ENCODE peak calls at places on chromosomes 1 and 21, in nine cellular contexts. One of them, this sample, is unnamed.

GRCh38 chr1:211697356-211697755 is 21.9 kb upstream of the NEK2 start:
- DNase-seq in CD4-positive, alpha-beta T cell: no peak
- DNase-seq in breast epithelium: no peak
- DNase-seq in brain microvascular endothelial cell: no peak
- DNase-seq in heart right ventricle: no peak
- DNase-seq in tibial nerve: no peak
- DNase-seq in AG09309: no peak
- DNase-seq in fibroblast of lung: no peak
- DNase-seq in chondrocyte: no peak
- DNase-seq in this sample: peak

GRCh38 chr1:4028139-4028501 is 128.0 kb upstream of the C1orf174 start:
- DNase-seq in CD4-positive, alpha-beta T cell: no peak
- DNase-seq in breast epithelium: no peak
- DNase-seq in brain microvascular endothelial cell: no peak
- DNase-seq in heart right ventricle: no peak
- DNase-seq in tibial nerve: no peak
- DNase-seq in AG09309: no peak
- DNase-seq in fibroblast of lung: no peak
- DNase-seq in chondrocyte: no peak
- DNase-seq in this sample: no peak

GRCh38 chr1:15838721-15839120 is 8.8 kb upstream of the SPEN start:
- DNase-seq in CD4-positive, alpha-beta T cell: no peak
- DNase-seq in breast epithelium: no peak
- DNase-seq in brain microvascular endothelial cell: no peak
- DNase-seq in heart right ventricle: no peak
- DNase-seq in tibial nerve: no peak
- DNase-seq in AG09309: no peak
- DNase-seq in fibroblast of lung: no peak
- DNase-seq in chondrocyte: no peak
- DNase-seq in this sample: no peak

GRCh38 chr1:152440635-152441471 is 26.8 kb upstream of the CRNN start:
- DNase-seq in CD4-positive, alpha-beta T cell: peak
- DNase-seq in breast epithelium: peak
- DNase-seq in brain microvascular endothelial cell: peak
- DNase-seq in heart right ventricle: peak
- DNase-seq in tibial nerve: peak
- DNase-seq in AG09309: no peak
- DNase-seq in fibroblast of lung: peak
- DNase-seq in chondrocyte: no peak
- DNase-seq in this sample: peak

GRCh38 chr21:33767236-33767635 is 124.9 kb downstream of the ITSN1 start:
- DNase-seq in CD4-positive, alpha-beta T cell: no peak
- DNase-seq in breast epithelium: no peak
- DNase-seq in brain microvascular endothelial cell: no peak
- DNase-seq in heart right ventricle: no peak
- DNase-seq in tibial nerve: no peak
- DNase-seq in AG09309: peak
- DNase-seq in fibroblast of lung: no peak
- DNase-seq in chondrocyte: no peak
- DNase-seq in this sample: no peak

GRCh38 chr1:21574464-21575151 is 65.4 kb downstream of the ALPL start:
- DNase-seq in CD4-positive, alpha-beta T cell: no peak
- DNase-seq in breast epithelium: peak
- DNase-seq in brain microvascular endothelial cell: peak
- DNase-seq in heart right ventricle: peak
- DNase-seq in tibial nerve: no peak
- DNase-seq in AG09309: no peak
- DNase-seq in fibroblast of lung: no peak
- DNase-seq in chondrocyte: peak
- DNase-seq in this sample: no peak

GRCh38 chr1:15341634-15342375 is 67.9 kb upstream of the EFHD2 start:
- DNase-seq in CD4-positive, alpha-beta T cell: no peak
- DNase-seq in breast epithelium: no peak
- DNase-seq in brain microvascular endothelial cell: peak
- DNase-seq in heart right ventricle: no peak
- DNase-seq in tibial nerve: no peak
- DNase-seq in AG09309: peak
- DNase-seq in fibroblast of lung: peak
- DNase-seq in chondrocyte: peak
- DNase-seq in this sample: no peak

GRCh38 chr1:67339623-67340343 is 32.1 kb downstream of the IL12RB2 start:
- DNase-seq in CD4-positive, alpha-beta T cell: no peak
- DNase-seq in breast epithelium: no peak
- DNase-seq in brain microvascular endothelial cell: peak
- DNase-seq in heart right ventricle: no peak
- DNase-seq in tibial nerve: no peak
- DNase-seq in AG09309: peak
- DNase-seq in fibroblast of lung: peak
- DNase-seq in chondrocyte: no peak
- DNase-seq in this sample: peak

GRCh38 chr1:172117800-172118199 is 276.5 kb downstream of the DNM3 start:
- DNase-seq in CD4-positive, alpha-beta T cell: peak
- DNase-seq in breast epithelium: no peak
- DNase-seq in brain microvascular endothelial cell: no peak
- DNase-seq in heart right ventricle: no peak
- DNase-seq in tibial nerve: no peak
- DNase-seq in AG09309: no peak
- DNase-seq in fibroblast of lung: no peak
- DNase-seq in chondrocyte: no peak
- DNase-seq in this sample: peak

GRCh38 chr21:15682182-15682895 is 47.4 kb upstream of the USP25 start:
- DNase-seq in CD4-positive, alpha-beta T cell: no peak
- DNase-seq in breast epithelium: no peak
- DNase-seq in brain microvascular endothelial cell: peak
- DNase-seq in heart right ventricle: no peak
- DNase-seq in tibial nerve: no peak
- DNase-seq in AG09309: peak
- DNase-seq in fibroblast of lung: peak
- DNase-seq in chondrocyte: no peak
- DNase-seq in this sample: peak

GRCh38 chr1:115469703-115470476 is 131.8 kb upstream of the NGF start:
- DNase-seq in CD4-positive, alpha-beta T cell: no peak
- DNase-seq in breast epithelium: no peak
- DNase-seq in brain microvascular endothelial cell: peak
- DNase-seq in heart right ventricle: peak
- DNase-seq in tibial nerve: peak
- DNase-seq in AG09309: no peak
- DNase-seq in fibroblast of lung: peak
- DNase-seq in chondrocyte: no peak
- DNase-seq in this sample: peak

DNA sequence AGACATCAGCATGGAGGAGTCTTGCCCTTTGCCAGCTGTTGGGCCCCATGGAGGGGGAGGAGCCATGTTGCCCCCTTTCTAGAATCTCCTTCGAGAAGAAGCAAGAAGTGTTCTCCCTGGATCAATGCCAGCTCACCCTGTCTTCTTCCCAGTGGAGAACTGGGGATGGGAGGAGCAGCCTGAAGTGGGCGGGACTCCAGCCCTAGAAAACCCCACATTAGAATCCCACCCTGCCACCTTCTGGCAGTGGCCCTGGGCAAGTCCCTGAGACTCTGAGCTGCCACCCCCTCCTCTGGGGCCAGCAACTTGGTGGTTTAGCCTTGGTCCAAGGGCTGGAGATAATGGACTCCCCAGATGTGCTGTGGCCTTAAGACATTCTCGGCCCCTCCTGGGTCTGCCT is 51.7 kb downstream of the PAX7 start:
- DNase-seq in CD4-positive, alpha-beta T cell: no peak
- DNase-seq in breast epithelium: no peak
- DNase-seq in brain microvascular endothelial cell: no peak
- DNase-seq in heart right ventricle: no peak
- DNase-seq in tibial nerve: no peak
- DNase-seq in AG09309: no peak
- DNase-seq in fibroblast of lung: no peak
- DNase-seq in chondrocyte: no peak
- DNase-seq in this sample: no peak
- TF ChIP-seq CTCF in CD4-positive, alpha-beta T cell: no peak
- TF ChIP-seq CTCF in breast epithelium: no peak
- TF ChIP-seq CTCF in brain microvascular endothelial cell: no peak
- TF ChIP-seq CTCF in heart right ventricle: no peak
- TF ChIP-seq CTCF in tibial nerve: no peak
- TF ChIP-seq CTCF in AG09309: no peak
- TF ChIP-seq CTCF in fibroblast of lung: no peak
- TF ChIP-seq CTCF in chondrocyte: no peak
- TF ChIP-seq CTCF in this sample: no peak

GRCh38 chr1:36814774-36815173 is 219.5 kb downstream of the GRIK3 start:
- DNase-seq in CD4-positive, alpha-beta T cell: no peak
- DNase-seq in breast epithelium: no peak
- DNase-seq in brain microvascular endothelial cell: no peak
- DNase-seq in heart right ventricle: no peak
- DNase-seq in tibial nerve: no peak
- DNase-seq in AG09309: no peak
- DNase-seq in fibroblast of lung: no peak
- DNase-seq in chondrocyte: peak
- DNase-seq in this sample: no peak

GRCh38 chr1:36822648-36823047 is 211.7 kb downstream of the GRIK3 start:
- DNase-seq in CD4-positive, alpha-beta T cell: no peak
- DNase-seq in breast epithelium: no peak
- DNase-seq in brain microvascular endothelial cell: no peak
- DNase-seq in heart right ventricle: no peak
- DNase-seq in tibial nerve: no peak
- DNase-seq in AG09309: no peak
- DNase-seq in fibroblast of lung: no peak
- DNase-seq in chondrocyte: peak
- DNase-seq in this sample: no peak

GRCh38 chr1:36816348-36816747 is 218.0 kb downstream of the GRIK3 start:
- DNase-seq in CD4-positive, alpha-beta T cell: no peak
- DNase-seq in breast epithelium: no peak
- DNase-seq in brain microvascular endothelial cell: no peak
- DNase-seq in heart right ventricle: no peak
- DNase-seq in tibial nerve: no peak
- DNase-seq in AG09309: no peak
- DNase-seq in fibroblast of lung: no peak
- DNase-seq in chondrocyte: peak
- DNase-seq in this sample: no peak

GRCh38 chr1:36821386-36821785 is 212.9 kb downstream of the GRIK3 start:
- DNase-seq in CD4-positive, alpha-beta T cell: no peak
- DNase-seq in breast epithelium: no peak
- DNase-seq in brain microvascular endothelial cell: no peak
- DNase-seq in heart right ventricle: no peak
- DNase-seq in tibial nerve: no peak
- DNase-seq in AG09309: no peak
- DNase-seq in fibroblast of lung: no peak
- DNase-seq in chondrocyte: peak
- DNase-seq in this sample: no peak

DNA sequence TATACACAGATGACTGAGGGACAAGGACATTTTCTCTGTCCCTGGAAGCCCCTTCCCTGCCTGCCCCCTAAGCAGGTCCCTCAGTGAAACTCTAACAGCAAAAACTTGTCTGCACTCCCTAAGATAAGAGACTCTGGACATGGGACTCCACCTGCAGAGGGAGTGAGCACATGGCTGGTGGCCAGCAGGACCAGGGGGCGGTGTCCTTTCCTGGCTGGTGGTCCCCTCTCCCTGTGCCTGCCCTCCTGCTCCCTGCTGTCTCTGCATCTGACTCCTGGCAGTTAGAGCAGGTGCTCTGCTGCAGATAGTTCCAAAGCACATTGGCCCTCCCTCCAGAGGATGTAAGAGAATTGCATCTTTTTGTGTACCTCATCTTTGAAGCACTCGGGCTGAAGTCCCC is 215.5 kb downstream of the GRIK3 start:
- DNase-seq in CD4-positive, alpha-beta T cell: no peak
- DNase-seq in breast epithelium: no peak
- DNase-seq in brain microvascular endothelial cell: no peak
- DNase-seq in heart right ventricle: no peak
- DNase-seq in tibial nerve: no peak
- DNase-seq in AG09309: no peak
- DNase-seq in fibroblast of lung: no peak
- DNase-seq in chondrocyte: no peak
- DNase-seq in this sample: no peak
- TF ChIP-seq CTCF in CD4-positive, alpha-beta T cell: no peak
- TF ChIP-seq CTCF in breast epithelium: no peak
- TF ChIP-seq CTCF in brain microvascular endothelial cell: no peak
- TF ChIP-seq CTCF in heart right ventricle: no peak
- TF ChIP-seq CTCF in tibial nerve: no peak
- TF ChIP-seq CTCF in AG09309: no peak
- TF ChIP-seq CTCF in fibroblast of lung: no peak
- TF ChIP-seq CTCF in chondrocyte: no peak
- TF ChIP-seq CTCF in this sample: no peak

GRCh38 chr1:42915456-42915855 is 43.2 kb downstream of the SLC2A1 start:
- DNase-seq in CD4-positive, alpha-beta T cell: no peak
- DNase-seq in breast epithelium: no peak
- DNase-seq in brain microvascular endothelial cell: no peak
- DNase-seq in heart right ventricle: no peak
- DNase-seq in tibial nerve: no peak
- DNase-seq in AG09309: no peak
- DNase-seq in fibroblast of lung: no peak
- DNase-seq in chondrocyte: no peak
- DNase-seq in this sample: no peak
- TF ChIP-seq CTCF in CD4-positive, alpha-beta T cell: no peak
- TF ChIP-seq CTCF in breast epithelium: no peak
- TF ChIP-seq CTCF in brain microvascular endothelial cell: no peak
- TF ChIP-seq CTCF in heart right ventricle: no peak
- TF ChIP-seq CTCF in tibial nerve: no peak
- TF ChIP-seq CTCF in AG09309: no peak
- TF ChIP-seq CTCF in fibroblast of lung: no peak
- TF ChIP-seq CTCF in chondrocyte: no peak
- TF ChIP-seq CTCF in this sample: no peak

DNA sequence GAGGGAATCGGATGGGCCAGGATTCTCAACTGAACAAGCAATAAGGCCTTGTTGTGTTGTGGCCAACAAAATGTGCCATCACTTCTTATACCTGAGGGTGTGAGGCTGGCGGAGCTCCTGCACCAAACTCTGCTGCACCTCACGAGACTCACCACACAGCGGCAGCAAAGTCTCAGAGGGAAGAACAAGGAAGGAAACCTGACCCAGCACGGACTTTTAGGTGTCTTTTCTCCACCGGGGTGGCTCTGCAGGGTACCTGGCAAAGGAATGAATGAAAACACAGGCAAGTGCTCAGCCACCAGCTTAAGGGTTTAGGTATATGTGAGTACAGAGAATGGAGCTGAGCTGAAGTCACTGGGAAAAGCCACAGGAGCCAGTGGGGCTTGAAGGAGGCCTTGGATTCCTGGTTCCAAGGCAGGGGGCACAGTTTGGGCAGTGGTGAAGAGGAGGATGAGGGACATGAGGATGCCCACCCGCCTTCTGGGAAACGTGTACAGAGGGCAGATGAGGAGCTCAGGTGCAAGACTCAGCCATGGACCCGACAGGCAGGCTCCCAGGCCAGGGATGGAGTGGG is 31.1 kb upstream of the HSD3B1 start:
- DNase-seq in CD4-positive, alpha-beta T cell: no peak
- DNase-seq in breast epithelium: peak
- DNase-seq in brain microvascular endothelial cell: peak
- DNase-seq in heart right ventricle: no peak
- DNase-seq in tibial nerve: peak
- DNase-seq in AG09309: no peak
- DNase-seq in fibroblast of lung: peak
- DNase-seq in chondrocyte: no peak
- DNase-seq in this sample: peak
- TF ChIP-seq CTCF in CD4-positive, alpha-beta T cell: no peak
- TF ChIP-seq CTCF in breast epithelium: peak
- TF ChIP-seq CTCF in brain microvascular endothelial cell: peak
- TF ChIP-seq CTCF in heart right ventricle: peak
- TF ChIP-seq CTCF in tibial nerve: no peak
- TF ChIP-seq CTCF in AG09309: peak
- TF ChIP-seq CTCF in fibroblast of lung: peak
- TF ChIP-seq CTCF in chondrocyte: peak
- TF ChIP-seq CTCF in this sample: peak